ENCODE peak calls at places on chromosomes 7 and 10, in five cellular contexts. S is MM.1S, K is thoracic aorta, U is A549, I is fibroblast of lung. E is an unnamed sample.

GRCh38 chr10:113736576-113736975 is 14.9 kb upstream of the PLEKHS1 start:
- DNase-seq in I (peak; percentile 18), K (no peak), U (no peak), S (no peak), E (no peak)

GRCh38 chr7:30922596-30922995 is 10.9 kb downstream of the AQP1 start:
- DNase-seq in K (no peak), S (no peak), U (no peak), I (no peak), E (no peak)

GRCh38 chr10:24483701-24484100 is 240.0 kb downstream of the ARHGAP21 start:
- DNase-seq in K (no peak), S (peak; percentile 69), I (peak; percentile 56), U (peak; percentile 75), E (no peak)

GRCh38 chr10:77087406-77087805 is 550.2 kb downstream of the KCNMA1 start:
- DNase-seq in I (no peak), K (no peak), S (no peak), U (no peak), E (no peak)

GRCh38 chr10:119216137-119216536 is 8.8 kb downstream of the GRK5 start:
- DNase-seq in K (no peak), I (no peak), S (no peak), U (no peak), E (no peak)

GRCh38 chr7:22001345-22002004 is 55.8 kb upstream of the CDCA7L start:
- DNase-seq in U (peak; percentile 44), S (peak; percentile 64), K (no peak), I (peak; percentile 71), E (peak; percentile 29)

GRCh38 chr10:7787150-7787856 is 490 bp downstream of the KIN start:
- DNase-seq in U (no peak), K (no peak), I (no peak), S (no peak), E (no peak)

GRCh38 chr10:26773633-26774032 is 76.1 kb downstream of the PDSS1 start:
- DNase-seq in I (no peak), U (no peak), K (no peak), S (no peak), E (no peak)

GRCh38 chr7:19397917-19398316 is 252.7 kb upstream of the FERD3L start:
- DNase-seq in I (peak; percentile 63), U (no peak), K (no peak), S (peak; percentile 16), E (peak; percentile 57)

GRCh38 chr10:11164806-11165590 is 147.3 kb downstream of the CELF2 start:
- DNase-seq in U (no peak), S (peak; percentile 86), I (peak; percentile 91), K (peak; percentile 36), E (peak; percentile 80)

GRCh38 chr10:79019441-79019840 is 49.3 kb upstream of the ZMIZ1 start:
- DNase-seq in S (no peak), I (no peak), K (no peak), U (no peak), E (no peak)

GRCh38 chr10:103828107-103828506 is 27.3 kb downstream of the SH3PXD2A start:
- DNase-seq in K (no peak), I (no peak), S (no peak), U (no peak), E (no peak)

DNA sequence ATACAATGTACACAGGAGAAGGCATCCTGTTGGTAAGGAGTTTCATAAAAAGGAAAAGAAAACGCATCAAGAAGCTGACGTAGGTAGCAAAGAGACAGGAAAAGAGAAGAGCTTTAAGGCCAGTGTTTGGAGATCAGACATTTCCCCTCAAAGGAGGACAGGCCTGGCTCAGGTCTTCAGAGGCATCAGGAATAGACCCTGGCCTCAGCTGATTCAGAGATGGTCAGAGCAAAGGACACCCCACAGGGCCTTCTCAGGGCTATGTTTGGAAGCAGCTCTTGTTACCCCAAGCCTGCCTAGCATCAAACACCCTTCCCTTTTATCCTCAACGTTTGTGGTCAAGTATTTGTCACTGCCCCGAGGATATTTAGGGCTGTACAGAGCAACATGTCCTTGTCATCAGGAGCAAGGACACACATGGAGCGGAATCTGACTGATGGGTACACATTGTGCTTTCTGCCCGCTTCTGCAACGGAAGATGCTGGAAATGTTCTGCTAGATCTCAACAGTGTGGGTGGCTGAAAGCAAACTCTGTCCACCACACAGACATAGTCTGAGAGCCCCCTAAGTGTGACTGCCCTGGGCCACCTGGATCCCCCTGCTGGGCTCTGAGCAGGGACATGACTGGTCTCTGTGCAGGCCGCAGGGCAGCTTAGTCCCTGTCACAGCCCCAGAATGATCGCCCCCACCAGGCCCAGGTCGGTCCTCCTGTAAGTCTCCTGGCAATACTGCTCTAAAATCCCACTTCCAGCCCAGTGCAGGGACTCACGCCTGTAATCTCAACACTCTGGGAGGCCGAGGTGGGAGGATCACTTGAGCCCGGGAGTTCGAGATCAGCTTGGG is 1.0 kb upstream of the ZDHHC4 start:
- DNase-seq in S (no peak), I (no peak), K (no peak), U (no peak), E (no peak)
- H3K4me3 ChIP-seq in S (peak overlapping the region; percentile 25), I (peak overlapping the region; percentile 79), K (peak overlapping the region; percentile 92), U (peak overlapping the region; percentile 77), E (peak overlapping the region; percentile 78)

GRCh38 chr7:4416436-4417092 is 265.5 kb upstream of the FOXK1 start:
- DNase-seq in I (peak; percentile 24), K (no peak), S (no peak), U (peak; percentile 35), E (no peak)
- H3K4me3 ChIP-seq in I (no peak overlapping the region), K (peak overlapping the region; percentile 58), S (peak overlapping the region; percentile 48), U (peak overlapping the region; percentile 37), E (no peak overlapping the region)

DNA sequence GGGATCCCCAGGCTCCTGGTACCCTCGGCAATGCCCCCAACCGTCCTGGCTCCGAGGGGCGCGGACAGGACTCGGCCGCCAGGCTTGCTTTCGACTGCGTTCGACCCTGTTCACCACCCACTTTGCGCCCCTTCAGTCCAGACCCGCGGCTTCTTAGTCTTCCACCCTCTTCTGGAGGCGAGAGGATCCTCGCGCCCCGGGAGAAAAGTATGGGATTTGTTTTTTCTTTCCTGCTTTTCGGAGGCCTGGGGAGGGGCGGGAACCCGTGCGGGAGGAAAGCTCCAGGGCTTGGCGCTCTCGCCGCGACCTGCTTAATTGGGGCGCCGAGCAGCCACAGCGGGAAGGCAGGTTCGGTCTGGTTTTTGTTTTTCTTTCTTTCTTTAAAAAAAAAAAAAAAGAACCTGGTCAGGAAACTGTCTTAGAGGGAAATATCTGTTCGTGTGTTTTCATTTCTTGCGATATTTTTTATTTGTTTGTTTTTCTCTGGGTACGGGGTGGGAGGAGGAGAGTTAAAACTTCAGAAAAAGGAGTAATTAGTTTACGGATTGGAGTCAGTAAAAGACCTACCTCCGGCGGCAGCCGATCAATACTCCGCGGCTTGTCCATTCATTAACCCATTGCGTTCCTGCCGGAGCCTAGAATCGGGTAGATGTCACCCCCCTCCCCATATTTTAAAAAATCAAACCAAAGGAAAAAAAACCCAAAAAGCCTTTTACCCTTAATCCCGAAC is 1.6 kb downstream of the EMX2 start:
- DNase-seq in I (no peak), U (no peak), K (no peak), S (no peak), E (no peak)
- H3K4me3 ChIP-seq in I (no peak overlapping the region), U (peak overlapping the region; percentile 43), K (peak overlapping the region; percentile 65), S (no peak overlapping the region), E (no peak overlapping the region)

GRCh38 chr7:90580051-90580450 is 16.1 kb upstream of the CDK14 start:
- DNase-seq in K (no peak), S (no peak), U (no peak), I (no peak), E (no peak)

GRCh38 chr7:90574136-90574819 is 21.8 kb upstream of the CDK14 start:
- DNase-seq in S (no peak), U (no peak), K (no peak), I (peak; percentile 31), E (no peak)

GRCh38 chr7:90582164-90582563 is 14.0 kb upstream of the CDK14 start:
- DNase-seq in S (no peak), I (no peak), K (no peak), U (no peak), E (no peak)

GRCh38 chr7:90574820-90575187 is 21.3 kb upstream of the CDK14 start:
- DNase-seq in K (no peak), U (no peak), S (no peak), I (no peak), E (no peak)

GRCh38 chr7:90579181-90579688 is 16.9 kb upstream of the CDK14 start:
- DNase-seq in S (no peak), K (no peak), U (no peak), I (peak; percentile 75), E (no peak)
- H3K4me3 ChIP-seq in S (no peak overlapping the region), K (no peak overlapping the region), U (no peak overlapping the region), I (no peak overlapping the region), E (no peak overlapping the region)

GRCh38 chr10:23199768-23200511 is 7.8 kb downstream of the PTF1A start:
- DNase-seq in K (no peak), U (no peak), I (no peak), S (no peak), E (peak; percentile 5)
- H3K4me3 ChIP-seq in K (no peak overlapping the region), U (no peak overlapping the region), I (no peak overlapping the region), S (no peak overlapping the region), E (no peak overlapping the region)

E was measured in Jurkat, Clone E6-1.